ENCODE peak calls at places on chromosomes 13 and 19, in eight cellular contexts. V, X, P, A, Q, Y, S and C are unnamed samples.

GRCh38 chr19:58002384-58003152 is at the start of gene ZNF606:
- DNase-seq in Y (no peak), X (peak), A (peak), Q (peak), S (peak), P (peak), V (peak), C (peak)

GRCh38 chr13:81488021-81488420 is 1147.1 kb upstream of the SPRY2 start:
- DNase-seq in Q (no peak), A (no peak), V (no peak), P (no peak), Y (no peak), S (no peak), X (no peak), C (no peak)

GRCh38 chr19:22502766-22503165 is 80.6 kb upstream of the ZNF98 start:
- DNase-seq in X (no peak), P (no peak), Y (no peak), S (no peak), V (no peak), Q (no peak), A (no peak), C (no peak)

GRCh38 chr13:98972059-98972458 is 5.8 kb downstream of the DOCK9 start:
- DNase-seq in X (no peak), V (no peak), P (no peak), Y (no peak), A (no peak), S (no peak), Q (no peak), C (no peak)

GRCh38 chr19:50314724-50315700 is 14.2 kb downstream of the KCNC3 start:
- DNase-seq in Q (no peak), P (no peak), Y (no peak), A (no peak), V (no peak), X (no peak), S (no peak), C (no peak)

GRCh38 chr19:51441410-51442390 is 16.6 kb downstream of the SIGLEC8 start:
- DNase-seq in Q (peak), X (peak), S (peak), P (no peak), A (no peak), Y (no peak), V (peak), C (no peak)

GRCh38 chr13:25085125-25085742 is 10.7 kb upstream of the PABPC3 start:
- DNase-seq in S (no peak), Y (no peak), P (peak), X (no peak), V (peak), A (peak), Q (no peak), C (peak)

GRCh38 chr19:6739390-6739883 is at the start of gene TRIP10:
- DNase-seq in V (peak), A (peak), X (peak), Y (peak), Q (peak), S (peak), P (peak), C (peak)

GRCh38 chr13:78241278-78241919 is 322.8 kb upstream of the EDNRB start:
- DNase-seq in Q (no peak), P (peak), S (no peak), X (no peak), Y (no peak), V (peak), A (peak), C (peak)

GRCh38 chr19:33883869-33884519 is 87.3 kb downstream of the KCTD15 start:
- DNase-seq in A (no peak), P (no peak), X (no peak), Q (no peak), S (no peak), Y (no peak), V (no peak), C (no peak)

GRCh38 chr13:91797567-91797966 is 399.1 kb downstream of the GPC5 start:
- DNase-seq in A (no peak), Y (no peak), S (no peak), V (no peak), Q (no peak), X (no peak), P (no peak), C (no peak)

GRCh38 chr19:2176336-2176994 is 12.7 kb downstream of the DOT1L start:
- DNase-seq in S (no peak), P (no peak), Y (no peak), X (no peak), A (peak), Q (no peak), V (no peak), C (no peak)

GRCh38 chr13:113918981-113919646 is 54.8 kb downstream of the C13orf46 start:
- DNase-seq in P (no peak), A (no peak), S (no peak), V (no peak), X (no peak), Q (no peak), Y (no peak), C (no peak)